ENCODE peak calls at places on chromosomes 6 and 20, in ten cellular contexts. L is pancreas; O is GM23338; Y is H9; K is lower lobe of right lung; Q is CD4-positive, alpha-beta T cell; B is ascending aorta; P is Peyer's patch; M is cardiac muscle cell; V is AG04450. F is an unnamed sample.

GRCh38 chr6:31821301-31822037 is 6.1 kb upstream of the HSPA1B start:
- DNase-seq in P (peak), Y (peak), M (peak), B (no peak), Q (no peak), V (no peak), K (peak), O (peak), L (peak), F (peak)

GRCh38 chr6:35093118-35093445 is 48.1 kb downstream of the TCP11 start:
- DNase-seq in O (no peak), B (no peak), K (no peak), V (no peak), Q (no peak), P (no peak), M (no peak), L (no peak), Y (no peak), F (no peak)

GRCh38 chr6:89022747-89023289 is 57.7 kb upstream of the PNRC1 start:
- DNase-seq in P (no peak), Q (no peak), Y (no peak), B (no peak), V (no peak), O (no peak), K (no peak), L (no peak), M (no peak), F (no peak)

GRCh38 chr6:23213651-23214050 is 644.3 kb downstream of the HDGFL1 start:
- DNase-seq in O (no peak), K (no peak), B (no peak), P (no peak), Y (no peak), L (no peak), Q (no peak), V (no peak), M (no peak), F (no peak)

GRCh38 chr20:6711950-6712634 is 55.4 kb upstream of the BMP2 start:
- DNase-seq in L (no peak), P (no peak), Y (no peak), M (no peak), K (peak), Q (no peak), B (no peak), O (no peak), V (no peak), F (peak)

GRCh38 chr20:32333181-32333987 is 24.7 kb upstream of the ASXL1 start:
- DNase-seq in M (no peak), Y (no peak), K (no peak), O (no peak), P (no peak), V (no peak), L (no peak), B (no peak), Q (no peak), F (no peak)

GRCh38 chr6:150029276-150029675 is 3.9 kb upstream of the RAET1L start:
- DNase-seq in Q (no peak), O (no peak), K (no peak), Y (no peak), P (no peak), V (no peak), M (no peak), L (no peak), B (no peak), F (no peak)

GRCh38 chr6:41878961-41879405 is 16.2 kb downstream of the USP49 start:
- DNase-seq in O (no peak), L (no peak), B (no peak), Q (no peak), V (peak), K (no peak), Y (no peak), P (no peak), M (no peak), F (no peak)

GRCh38 chr6:43635387-43636311 is at the start of gene MAD2L1BP:
- DNase-seq in V (no peak), M (peak), P (peak), Y (peak), K (peak), Q (peak), O (peak), L (peak), B (peak), F (peak)

GRCh38 chr20:45835230-45836224 is 1.9 kb downstream of the SNX21 start:
- DNase-seq in V (no peak), Y (no peak), L (no peak), B (no peak), O (no peak), Q (no peak), K (no peak), M (no peak), P (no peak), F (no peak)

GRCh38 chr20:50308513-50309279 is 118.1 kb downstream of the CEBPB start:
- DNase-seq in M (peak), L (peak), K (peak), P (peak), Q (no peak), O (peak), V (peak), B (peak), Y (peak), F (peak)

GRCh38 chr20:50308166-50308512 is 117.5 kb downstream of the CEBPB start:
- DNase-seq in P (no peak), K (no peak), V (no peak), L (no peak), Q (no peak), M (no peak), B (no peak), O (no peak), Y (no peak), F (no peak)

GRCh38 chr20:50310673-50311051 is 120.0 kb downstream of the CEBPB start:
- DNase-seq in M (no peak), L (peak), P (peak), Q (no peak), O (no peak), K (no peak), B (no peak), V (no peak), Y (no peak), F (peak)

GRCh38 chr20:50309764-50310672 is 119.4 kb downstream of the CEBPB start:
- DNase-seq in Q (no peak), V (no peak), P (peak), Y (no peak), O (no peak), B (no peak), K (no peak), M (no peak), L (peak), F (peak)

GRCh38 chr20:50309280-50309763 is 118.7 kb downstream of the CEBPB start:
- DNase-seq in Q (no peak), B (no peak), Y (no peak), K (no peak), O (no peak), V (no peak), L (no peak), M (no peak), P (no peak), F (no peak)
- H3K27ac ChIP-seq in Q (no peak), B (peak), Y (no peak), K (peak), O (no peak), V (peak), L (peak), M (no peak), P (peak), F (peak)

DNA sequence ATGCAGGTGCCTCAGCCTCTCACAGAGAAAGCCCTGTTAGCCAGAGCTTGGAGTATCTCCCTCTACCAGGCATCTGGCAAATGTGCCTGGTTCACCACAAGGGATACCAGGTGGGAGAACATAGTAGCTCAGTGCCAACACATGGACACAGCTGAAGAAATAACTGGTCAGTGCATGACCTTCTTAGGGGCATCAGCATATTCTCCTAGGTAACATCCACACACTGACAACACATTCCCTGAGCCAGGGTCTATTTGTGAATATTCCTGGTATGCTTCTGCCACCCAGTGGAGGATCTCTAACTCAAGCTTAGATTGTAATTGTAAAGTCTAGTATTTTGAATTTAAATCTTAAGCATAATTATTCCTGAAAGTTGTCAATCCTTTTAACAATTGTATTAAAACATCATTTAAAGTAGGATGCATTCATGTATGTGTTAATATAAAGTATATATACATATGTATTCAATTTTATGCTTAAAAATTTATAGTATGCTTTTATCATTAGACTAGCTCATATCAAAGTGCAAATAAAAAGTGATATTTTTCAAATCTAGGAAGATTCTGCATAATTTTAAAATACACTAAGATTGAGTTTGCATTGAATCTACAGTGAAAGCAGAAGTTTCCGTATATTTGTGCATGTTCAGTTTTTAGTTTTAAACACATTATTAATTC is 45.3 kb upstream of the COL21A1 start:
- DNase-seq in P (no peak), M (peak), B (no peak), V (peak), Q (no peak), K (no peak), Y (peak), L (no peak), O (peak), F (no peak)
- TF ChIP-seq CTCF in P (peak), M (peak), B (peak), V (peak), Q (no peak), K (peak), Y (peak), L (peak), O (peak), F (peak)

GRCh38 chr6:24882835-24883555 is 52.8 kb downstream of the RIPOR2 start:
- DNase-seq in Y (no peak), V (no peak), P (no peak), O (no peak), M (no peak), B (no peak), Q (no peak), K (no peak), L (no peak), F (no peak)

GRCh38 chr6:24882295-24882694 is 53.5 kb downstream of the RIPOR2 start:
- DNase-seq in P (no peak), Q (no peak), M (no peak), B (no peak), K (no peak), L (no peak), O (no peak), V (peak), Y (no peak), F (no peak)

GRCh38 chr6:24879351-24879750 is 56.4 kb downstream of the RIPOR2 start:
- DNase-seq in V (no peak), Y (no peak), P (no peak), K (no peak), Q (no peak), M (no peak), B (no peak), O (no peak), L (no peak), F (no peak)

GRCh38 chr6:24887520-24887919 is 48.2 kb downstream of the RIPOR2 start:
- DNase-seq in Q (no peak), Y (no peak), P (no peak), V (no peak), L (no peak), B (no peak), K (no peak), O (no peak), M (peak), F (no peak)

DNA sequence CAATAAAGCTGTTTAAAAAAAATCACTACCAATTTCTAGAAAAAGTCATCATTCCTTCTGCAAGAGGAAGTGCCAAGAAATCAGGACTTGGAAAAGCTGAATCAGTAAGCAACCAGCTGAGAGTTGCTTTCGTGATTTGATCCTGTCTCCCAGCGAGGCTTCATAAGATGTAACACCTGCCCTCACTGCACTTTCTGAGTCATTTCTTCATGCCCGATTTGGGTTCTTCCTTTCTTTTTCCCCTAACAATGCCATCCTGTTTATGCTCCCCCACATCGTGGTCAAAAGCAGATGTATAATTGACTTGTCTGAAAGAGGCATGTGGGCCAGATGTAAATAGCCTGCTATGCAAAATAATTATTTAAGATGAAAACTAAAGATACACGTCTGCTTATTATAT is 52.1 kb downstream of the RIPOR2 start:
- DNase-seq in P (no peak), Q (no peak), Y (no peak), B (no peak), K (no peak), L (no peak), O (no peak), M (no peak), V (peak), F (no peak)
- H3K27ac ChIP-seq in P (no peak), Q (peak), Y (no peak), B (no peak), K (no peak), L (no peak), O (no peak), M (no peak), V (peak), F (no peak)

GRCh38 chr20:3313681-3314080 is 74.7 kb upstream of the SLC4A11 start:
- DNase-seq in B (no peak), K (no peak), M (peak), O (no peak), Q (no peak), P (no peak), Y (no peak), L (no peak), V (no peak), F (no peak)
- TF ChIP-seq CTCF in B (no peak), K (no peak), M (no peak), O (no peak), Q (no peak), P (no peak), Y (no peak), L (no peak), V (no peak), F (no peak)

DNA sequence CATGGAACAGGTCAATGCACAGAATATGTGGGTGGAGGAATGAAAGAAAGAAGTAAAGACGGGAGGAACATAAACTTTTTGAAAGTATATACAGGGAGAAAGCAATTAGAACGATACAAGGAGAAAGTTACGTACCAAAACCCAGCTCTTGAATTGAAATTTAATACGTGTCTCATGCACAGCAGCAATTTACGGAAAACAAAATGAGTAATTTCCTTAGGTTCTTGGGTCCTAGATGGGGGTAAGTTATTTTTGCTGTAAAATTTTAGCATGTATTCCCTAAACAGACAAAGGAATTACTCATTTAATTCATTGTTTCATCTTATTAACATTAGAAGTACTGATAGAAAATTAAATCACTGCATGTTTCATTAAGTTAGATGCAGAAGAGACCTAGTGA is 75.8 kb downstream of the PDE10A start:
- DNase-seq in O (no peak), K (no peak), P (no peak), Q (no peak), B (no peak), V (no peak), M (no peak), Y (no peak), L (no peak), F (no peak)
- H3K27ac ChIP-seq in O (no peak), K (no peak), P (no peak), Q (no peak), B (no peak), V (no peak), M (no peak), Y (no peak), L (no peak), F (no peak)

GRCh38 chr6:14315353-14315752 is 197.8 kb downstream of the CD83 start:
- DNase-seq in B (no peak), M (no peak), L (no peak), Y (no peak), Q (no peak), K (no peak), P (no peak), O (no peak), V (no peak), F (no peak)

GRCh38 chr6:14317616-14318015 is 200.0 kb downstream of the CD83 start:
- DNase-seq in V (no peak), P (no peak), K (no peak), Y (no peak), B (no peak), L (no peak), O (no peak), M (no peak), Q (no peak), F (no peak)

GRCh38 chr6:14320342-14320741 is 202.8 kb downstream of the CD83 start:
- DNase-seq in B (no peak), Y (no peak), Q (no peak), L (no peak), V (no peak), K (no peak), O (no peak), P (no peak), M (no peak), F (no peak)

GRCh38 chr6:14313220-14313619 is 195.6 kb downstream of the CD83 start:
- DNase-seq in K (no peak), B (no peak), O (no peak), L (no peak), Y (no peak), V (no peak), Q (no peak), M (no peak), P (no peak), F (no peak)

GRCh38 chr6:14316911-14317535 is 199.5 kb downstream of the CD83 start:
- DNase-seq in Q (no peak), M (no peak), Y (no peak), V (no peak), L (no peak), B (no peak), O (peak), P (no peak), K (no peak), F (peak)
- TF ChIP-seq CTCF in Q (peak), M (no peak), Y (peak), V (peak), L (no peak), B (no peak), O (peak), P (peak), K (no peak), F (no peak)

GRCh38 chr6:68653706-68654089 is 18.6 kb downstream of the ADGRB3 start:
- DNase-seq in M (no peak), V (no peak), Q (no peak), L (no peak), B (no peak), O (no peak), Y (no peak), K (no peak), P (no peak), F (no peak)
- H3K27ac ChIP-seq in M (no peak), V (no peak), Q (no peak), L (no peak), B (no peak), O (no peak), Y (no peak), K (no peak), P (no peak), F (peak)

GRCh38 chr6:9307786-9308185 is 872.4 kb upstream of the SLC35B3 start:
- DNase-seq in L (no peak), P (no peak), M (no peak), O (no peak), Q (no peak), B (no peak), V (no peak), K (no peak), Y (no peak), F (no peak)

GRCh38 chr6:9308284-9308683 is 872.9 kb upstream of the SLC35B3 start:
- DNase-seq in B (no peak), P (no peak), V (no peak), Y (no peak), K (no peak), M (no peak), Q (no peak), L (no peak), O (no peak), F (no peak)

DNA sequence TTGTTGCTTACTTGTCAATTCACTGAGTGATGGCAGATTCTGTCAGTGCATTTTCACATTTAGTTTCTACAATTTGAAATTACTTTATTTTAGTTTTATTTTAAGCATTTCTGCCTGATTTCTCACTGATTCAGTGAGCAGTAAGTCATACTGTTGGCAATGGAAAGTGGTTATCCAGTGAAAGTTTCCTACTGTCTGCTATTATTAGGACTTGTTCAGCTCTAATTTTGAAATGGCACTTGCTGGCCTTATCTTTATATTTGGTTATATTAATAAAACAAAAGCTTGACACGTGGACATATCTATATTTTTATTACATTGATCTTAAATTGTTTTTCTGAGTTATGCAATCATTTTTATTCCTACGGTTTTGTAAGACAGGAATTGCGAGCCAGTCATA is 871.8 kb upstream of the SLC35B3 start:
- DNase-seq in V (no peak), Y (no peak), P (no peak), Q (no peak), O (no peak), B (no peak), L (no peak), K (no peak), M (no peak), F (no peak)
- TF ChIP-seq CTCF in V (no peak), Y (no peak), P (no peak), Q (no peak), O (no peak), B (no peak), L (no peak), K (no peak), M (no peak), F (no peak)

GRCh38 chr20:58131581-58132142 is 96.8 kb downstream of the ANKRD60 start:
- DNase-seq in K (no peak), V (no peak), Y (peak), Q (no peak), P (no peak), O (no peak), B (no peak), M (no peak), L (no peak), F (no peak)
- H3K27ac ChIP-seq in K (peak), V (peak), Y (no peak), Q (no peak), P (peak), O (no peak), B (peak), M (no peak), L (no peak), F (peak)